ENCODE peak calls at places on chromosomes 11 and 22, in eight cellular contexts. One of them, this sample, is unnamed.
A peak's percentile ranks its signal among the peaks of the same experiment; 100 is the strongest.

GRCh38 chr22:35742342-35743100 is 24.8 kb downstream of the APOL5 start:
- DNase-seq in IMR-90: peak; percentile 81
- DNase-seq in body of pancreas: no peak
- DNase-seq in thyroid gland: no peak
- DNase-seq in heart left ventricle: no peak
- DNase-seq in tibial nerve: no peak
- DNase-seq in endothelial cell of umbilical vein: peak; percentile 63
- DNase-seq in A549: no peak
- DNase-seq in this sample: no peak

GRCh38 chr11:12808519-12808918 is 134.3 kb downstream of the TEAD1 start:
- DNase-seq in endothelial cell of umbilical vein: peak; percentile 28
- DNase-seq in tibial nerve: no peak
- DNase-seq in IMR-90: peak; percentile 76
- DNase-seq in body of pancreas: no peak
- DNase-seq in A549: no peak
- DNase-seq in heart left ventricle: no peak
- DNase-seq in thyroid gland: no peak
- DNase-seq in this sample: no peak

GRCh38 chr22:32509045-32509444 is 34.4 kb downstream of the FBXO7 start:
- DNase-seq in body of pancreas: no peak
- DNase-seq in endothelial cell of umbilical vein: no peak
- DNase-seq in thyroid gland: no peak
- DNase-seq in IMR-90: no peak
- DNase-seq in tibial nerve: no peak
- DNase-seq in heart left ventricle: no peak
- DNase-seq in A549: no peak
- DNase-seq in this sample: no peak

GRCh38 chr11:19742595-19743292 is 30.1 kb downstream of the NAV2 start:
- DNase-seq in tibial nerve: peak; percentile 66
- DNase-seq in IMR-90: peak; percentile 79
- DNase-seq in endothelial cell of umbilical vein: peak; percentile 82
- DNase-seq in body of pancreas: peak; percentile 85
- DNase-seq in A549: peak; percentile 45
- DNase-seq in thyroid gland: peak; percentile 90
- DNase-seq in heart left ventricle: peak; percentile 75
- DNase-seq in this sample: peak; percentile 75

GRCh38 chr11:10305262-10305963 is 540 bp downstream of the ADM start:
- DNase-seq in body of pancreas: peak; percentile 38
- DNase-seq in thyroid gland: peak; percentile 51
- DNase-seq in A549: no peak
- DNase-seq in IMR-90: peak; percentile 9
- DNase-seq in endothelial cell of umbilical vein: no peak
- DNase-seq in heart left ventricle: peak; percentile 40
- DNase-seq in tibial nerve: no peak
- DNase-seq in this sample: peak; percentile 83

GRCh38 chr11:3130269-3131071 is 34.6 kb downstream of the OSBPL5 start:
- DNase-seq in A549: no peak
- DNase-seq in thyroid gland: peak; percentile 60
- DNase-seq in tibial nerve: no peak
- DNase-seq in IMR-90: no peak
- DNase-seq in endothelial cell of umbilical vein: no peak
- DNase-seq in body of pancreas: peak; percentile 83
- DNase-seq in heart left ventricle: no peak
- DNase-seq in this sample: no peak

GRCh38 chr22:24380220-24381218 is 46.9 kb upstream of the ADORA2A start:
- DNase-seq in thyroid gland: no peak
- DNase-seq in IMR-90: no peak
- DNase-seq in tibial nerve: no peak
- DNase-seq in heart left ventricle: no peak
- DNase-seq in A549: no peak
- DNase-seq in body of pancreas: no peak
- DNase-seq in endothelial cell of umbilical vein: no peak
- DNase-seq in this sample: no peak

GRCh38 chr22:46754110-46754799 is 8.2 kb upstream of the TBC1D22A start:
- DNase-seq in IMR-90: peak; percentile 99
- DNase-seq in body of pancreas: peak; percentile 96
- DNase-seq in tibial nerve: peak; percentile 82
- DNase-seq in heart left ventricle: peak; percentile 93
- DNase-seq in thyroid gland: peak; percentile 79
- DNase-seq in A549: peak; percentile 90
- DNase-seq in endothelial cell of umbilical vein: peak; percentile 99
- DNase-seq in this sample: peak; percentile 91

GRCh38 chr11:126414615-126415014 is 59.1 kb downstream of the ST3GAL4 start:
- DNase-seq in thyroid gland: peak; percentile 32
- DNase-seq in A549: no peak
- DNase-seq in IMR-90: no peak
- DNase-seq in endothelial cell of umbilical vein: no peak
- DNase-seq in heart left ventricle: no peak
- DNase-seq in tibial nerve: no peak
- DNase-seq in body of pancreas: no peak
- DNase-seq in this sample: no peak

GRCh38 chr11:125724125-125724524 is 22.0 kb upstream of the PATE1 start:
- DNase-seq in tibial nerve: no peak
- DNase-seq in endothelial cell of umbilical vein: peak; percentile 49
- DNase-seq in IMR-90: peak; percentile 4
- DNase-seq in body of pancreas: no peak
- DNase-seq in thyroid gland: no peak
- DNase-seq in heart left ventricle: no peak
- DNase-seq in A549: no peak
- DNase-seq in this sample: no peak

GRCh38 chr11:65148657-65149056 is 14.3 kb upstream of the SYVN1 start:
- DNase-seq in heart left ventricle: no peak
- DNase-seq in IMR-90: no peak
- DNase-seq in thyroid gland: peak; percentile 29
- DNase-seq in A549: no peak
- DNase-seq in endothelial cell of umbilical vein: no peak
- DNase-seq in body of pancreas: no peak
- DNase-seq in tibial nerve: no peak
- DNase-seq in this sample: no peak

GRCh38 chr11:78030429-78031325 is 7.6 kb upstream of the KCTD14 start:
- DNase-seq in endothelial cell of umbilical vein: peak; percentile 96
- DNase-seq in IMR-90: peak; percentile 50
- DNase-seq in heart left ventricle: peak; percentile 69
- DNase-seq in thyroid gland: peak; percentile 89
- DNase-seq in body of pancreas: peak; percentile 86
- DNase-seq in tibial nerve: no peak
- DNase-seq in A549: no peak
- DNase-seq in this sample: peak; percentile 62

GRCh38 chr11:15865212-15865987 is 490.9 kb downstream of the SOX6 start:
- DNase-seq in thyroid gland: no peak
- DNase-seq in IMR-90: no peak
- DNase-seq in endothelial cell of umbilical vein: no peak
- DNase-seq in A549: no peak
- DNase-seq in body of pancreas: no peak
- DNase-seq in heart left ventricle: no peak
- DNase-seq in tibial nerve: no peak
- DNase-seq in this sample: no peak

GRCh38 chr11:47511927-47512326 is 41.0 kb downstream of the CELF1 start:
- DNase-seq in heart left ventricle: no peak
- DNase-seq in body of pancreas: no peak
- DNase-seq in endothelial cell of umbilical vein: no peak
- DNase-seq in tibial nerve: no peak
- DNase-seq in A549: no peak
- DNase-seq in IMR-90: no peak
- DNase-seq in thyroid gland: no peak
- DNase-seq in this sample: no peak

GRCh38 chr11:118136826-118137225 is 15.8 kb downstream of the SCN4B start:
- DNase-seq in IMR-90: no peak
- DNase-seq in heart left ventricle: no peak
- DNase-seq in body of pancreas: no peak
- DNase-seq in tibial nerve: no peak
- DNase-seq in A549: no peak
- DNase-seq in endothelial cell of umbilical vein: no peak
- DNase-seq in thyroid gland: no peak
- DNase-seq in this sample: no peak

GRCh38 chr22:20013382-20013871 is 3.2 kb downstream of the ARVCF start:
- DNase-seq in heart left ventricle: peak; percentile 70
- DNase-seq in tibial nerve: peak; percentile 37
- DNase-seq in endothelial cell of umbilical vein: peak; percentile 67
- DNase-seq in thyroid gland: peak; percentile 67
- DNase-seq in IMR-90: peak; percentile 47
- DNase-seq in body of pancreas: peak; percentile 47
- DNase-seq in A549: no peak
- DNase-seq in this sample: peak; percentile 56
- TF ChIP-seq CTCF in heart left ventricle: peak; percentile 90
- TF ChIP-seq CTCF in tibial nerve: peak; percentile 95
- TF ChIP-seq CTCF in endothelial cell of umbilical vein: peak; percentile 91
- TF ChIP-seq CTCF in thyroid gland: peak; percentile 88
- TF ChIP-seq CTCF in IMR-90: peak; percentile 82
- TF ChIP-seq CTCF in body of pancreas: peak; percentile 34
- TF ChIP-seq CTCF in A549: peak; percentile 37
- TF ChIP-seq CTCF in this sample: peak; percentile 59

GRCh38 chr22:39457047-39457545 is 284 bp downstream of the MGAT3 start:
- DNase-seq in endothelial cell of umbilical vein: no peak
- DNase-seq in IMR-90: no peak
- DNase-seq in heart left ventricle: no peak
- DNase-seq in tibial nerve: no peak
- DNase-seq in A549: no peak
- DNase-seq in thyroid gland: no peak
- DNase-seq in body of pancreas: no peak
- DNase-seq in this sample: no peak

GRCh38 chr22:39452740-39453040 is 4.1 kb upstream of the MGAT3 start:
- DNase-seq in body of pancreas: no peak
- DNase-seq in heart left ventricle: no peak
- DNase-seq in IMR-90: no peak
- DNase-seq in thyroid gland: no peak
- DNase-seq in endothelial cell of umbilical vein: no peak
- DNase-seq in A549: no peak
- DNase-seq in tibial nerve: no peak
- DNase-seq in this sample: no peak

GRCh38 chr22:39453765-39454378 is 2.9 kb upstream of the MGAT3 start:
- DNase-seq in body of pancreas: no peak
- DNase-seq in tibial nerve: no peak
- DNase-seq in heart left ventricle: no peak
- DNase-seq in endothelial cell of umbilical vein: no peak
- DNase-seq in IMR-90: peak; percentile 17
- DNase-seq in A549: no peak
- DNase-seq in thyroid gland: no peak
- DNase-seq in this sample: no peak

GRCh38 chr22:39456262-39457046 is at the start of gene MGAT3:
- DNase-seq in heart left ventricle: no peak
- DNase-seq in tibial nerve: no peak
- DNase-seq in thyroid gland: no peak
- DNase-seq in IMR-90: no peak
- DNase-seq in endothelial cell of umbilical vein: no peak
- DNase-seq in A549: no peak
- DNase-seq in body of pancreas: no peak
- DNase-seq in this sample: no peak

DNA sequence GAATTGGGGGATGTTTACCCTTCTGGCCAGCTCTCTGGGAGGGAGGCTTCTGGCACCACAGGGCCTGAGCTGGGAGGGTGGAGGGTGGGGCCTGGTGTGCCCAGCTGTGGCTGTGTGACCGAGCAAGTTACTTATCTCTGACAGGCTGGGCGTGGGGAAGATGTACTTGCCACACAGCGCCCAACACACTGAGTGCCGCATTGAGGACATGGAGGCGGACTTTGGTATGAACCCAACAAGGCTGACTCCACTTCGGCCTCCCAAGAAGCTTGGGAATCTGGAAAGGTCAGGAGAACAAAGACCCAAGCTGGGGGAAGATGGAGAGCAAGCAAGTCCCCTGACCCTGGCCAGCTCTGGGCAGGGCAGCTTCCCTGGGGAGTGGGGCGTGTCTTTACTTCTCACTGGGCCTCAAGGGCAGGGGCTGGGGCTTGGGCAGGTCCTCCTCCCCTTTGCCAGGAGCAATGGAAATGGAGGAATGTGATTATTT is 2.4 kb upstream of the MGAT3 start:
- DNase-seq in IMR-90: no peak
- DNase-seq in endothelial cell of umbilical vein: no peak
- DNase-seq in heart left ventricle: no peak
- DNase-seq in body of pancreas: no peak
- DNase-seq in thyroid gland: no peak
- DNase-seq in A549: no peak
- DNase-seq in tibial nerve: no peak
- DNase-seq in this sample: no peak
- TF ChIP-seq POLR2A in IMR-90: no peak
- TF ChIP-seq POLR2A in endothelial cell of umbilical vein: no peak
- TF ChIP-seq POLR2A in heart left ventricle: no peak
- TF ChIP-seq POLR2A in body of pancreas: no peak
- TF ChIP-seq POLR2A in thyroid gland: no peak
- TF ChIP-seq POLR2A in A549: no peak
- TF ChIP-seq POLR2A in tibial nerve: peak; percentile 29
- TF ChIP-seq POLR2A in this sample: no peak

DNA sequence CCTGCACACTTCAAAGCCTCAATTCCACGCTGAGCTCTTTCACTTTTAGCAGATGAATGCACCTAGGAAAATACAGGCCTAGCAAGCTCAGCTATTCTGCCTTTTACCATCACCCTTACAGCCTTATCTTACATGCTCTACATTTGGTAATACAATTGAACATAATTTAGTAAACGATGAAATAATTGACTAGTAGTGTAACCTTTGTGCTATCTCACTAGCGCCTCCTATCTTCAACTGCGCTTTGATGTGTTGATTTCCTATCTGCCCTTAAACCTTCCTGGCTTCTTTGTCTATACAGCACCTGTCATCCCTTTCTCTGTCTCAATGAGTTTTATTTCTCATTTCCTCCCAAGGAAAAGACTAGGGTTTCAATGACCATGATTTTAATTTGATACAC is 149.7 kb downstream of the LRRC4C start:
- DNase-seq in endothelial cell of umbilical vein: no peak
- DNase-seq in A549: no peak
- DNase-seq in tibial nerve: no peak
- DNase-seq in body of pancreas: no peak
- DNase-seq in heart left ventricle: no peak
- DNase-seq in thyroid gland: no peak
- DNase-seq in IMR-90: no peak
- DNase-seq in this sample: no peak
- TF ChIP-seq CTCF in endothelial cell of umbilical vein: no peak
- TF ChIP-seq CTCF in A549: no peak
- TF ChIP-seq CTCF in tibial nerve: no peak
- TF ChIP-seq CTCF in body of pancreas: no peak
- TF ChIP-seq CTCF in heart left ventricle: no peak
- TF ChIP-seq CTCF in thyroid gland: peak; percentile 19
- TF ChIP-seq CTCF in IMR-90: no peak
- TF ChIP-seq CTCF in this sample: no peak

DNA sequence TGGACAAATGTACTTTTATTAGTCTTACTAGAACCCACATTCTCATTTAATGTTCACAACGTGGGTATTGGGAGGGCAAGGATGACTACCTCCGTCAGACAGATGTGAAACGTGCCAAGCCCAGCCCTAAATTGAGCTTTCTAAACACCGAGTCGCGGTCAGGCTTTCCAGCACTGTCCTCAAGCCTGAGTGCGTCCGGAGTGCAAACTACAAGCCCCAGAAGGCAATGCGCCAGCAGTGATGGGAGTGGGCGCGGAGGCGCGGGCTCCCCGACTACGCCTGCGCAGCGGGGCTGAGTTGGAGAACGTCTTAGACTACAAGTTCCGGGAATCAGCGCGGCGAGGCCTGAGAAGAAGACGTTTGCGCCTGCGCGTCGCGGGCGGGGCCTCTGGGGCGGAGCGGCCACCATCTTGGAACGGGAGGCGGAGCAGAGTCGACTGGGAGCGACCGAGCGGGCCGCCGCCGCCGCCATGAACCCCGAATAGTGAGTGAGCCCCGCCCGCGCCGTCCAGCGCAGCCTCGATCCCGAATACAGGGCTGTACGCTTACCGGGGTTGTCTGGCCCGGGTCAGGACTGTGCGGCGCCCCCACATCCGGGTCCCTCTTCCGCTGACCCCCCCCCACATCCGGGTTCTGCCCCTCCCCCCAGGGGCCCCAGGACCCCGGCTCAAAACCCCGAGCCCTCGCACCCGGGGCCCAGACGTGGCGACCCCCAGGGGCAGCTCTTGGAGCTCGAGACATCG is at the start of gene RAB1B:
- DNase-seq in heart left ventricle: peak; percentile 100
- DNase-seq in A549: peak; percentile 94
- DNase-seq in IMR-90: peak; percentile 99
- DNase-seq in thyroid gland: peak; percentile 100
- DNase-seq in tibial nerve: peak; percentile 99
- DNase-seq in endothelial cell of umbilical vein: peak; percentile 100
- DNase-seq in body of pancreas: peak; percentile 100
- DNase-seq in this sample: peak; percentile 100
- TF ChIP-seq POLR2A in heart left ventricle: peak; percentile 6
- TF ChIP-seq POLR2A in A549: peak; percentile 9
- TF ChIP-seq POLR2A in IMR-90: peak; percentile 30
- TF ChIP-seq POLR2A in thyroid gland: peak; percentile 78
- TF ChIP-seq POLR2A in tibial nerve: peak; percentile 94
- TF ChIP-seq POLR2A in endothelial cell of umbilical vein: peak; percentile 63
- TF ChIP-seq POLR2A in body of pancreas: peak; percentile 57
- TF ChIP-seq POLR2A in this sample: peak; percentile 49